ENCODE peak calls at places on chromosome 6, in seven cellular contexts. U is adrenal gland, P is upper lobe of left lung, H is endothelial cell of umbilical vein, V is breast epithelium, B is esophagus muscularis mucosa, D is IMR-90. G is an unnamed sample.

GRCh38 chr6:37788259-37788658 is 31.3 kb upstream of the ZFAND3 start:
- DNase-seq in U (no peak), P (no peak), V (no peak), B (no peak), H (no peak), D (no peak), G (no peak)

GRCh38 chr6:166644631-166645030 is 17.6 kb upstream of the RPS6KA2 start:
- DNase-seq in B (no peak), V (no peak), D (no peak), U (no peak), P (no peak), H (no peak), G (no peak)

GRCh38 chr6:150142657-150143501 is at the start of gene PPP1R14C:
- DNase-seq in H (no peak), V (no peak), D (no peak), U (no peak), B (no peak), P (peak; percentile 60), G (no peak)

GRCh38 chr6:138328210-138328609 is 49.5 kb upstream of the SMIM28 start:
- DNase-seq in U (no peak), D (no peak), B (no peak), H (no peak), P (no peak), V (no peak), G (no peak)

GRCh38 chr6:137216875-137217553 is 2.2 kb downstream of the IFNGR1 start:
- DNase-seq in B (no peak), D (no peak), V (no peak), U (peak; percentile 23), H (no peak), P (peak; percentile 63), G (no peak)

GRCh38 chr6:53984581-53984980 is 126.7 kb upstream of the MLIP start:
- DNase-seq in P (no peak), U (no peak), D (no peak), V (no peak), H (no peak), B (no peak), G (no peak)

GRCh38 chr6:101397199-101397598 is 3.7 kb downstream of the GRIK2 start:
- DNase-seq in H (no peak), B (no peak), D (peak; percentile 70), V (no peak), U (no peak), P (no peak), G (no peak)

GRCh38 chr6:142692942-142693341 is 252.0 kb downstream of the HIVEP2 start:
- DNase-seq in D (peak; percentile 91), U (peak; percentile 69), B (no peak), P (peak; percentile 56), H (peak; percentile 85), V (no peak), G (no peak)

GRCh38 chr6:12174878-12175277 is 115.3 kb upstream of the EDN1 start:
- DNase-seq in B (no peak), H (no peak), U (no peak), D (peak; percentile 54), V (no peak), P (no peak), G (no peak)

GRCh38 chr6:43709654-43710303 is 22.2 kb upstream of the MRPS18A start:
- DNase-seq in U (peak; percentile 49), H (no peak), D (no peak), P (peak; percentile 14), V (no peak), B (no peak), G (no peak)

GRCh38 chr6:102907181-102907580 is 1513.7 kb downstream of the GRIK2 start:
- DNase-seq in U (no peak), B (no peak), H (no peak), V (no peak), D (no peak), P (no peak), G (no peak)

GRCh38 chr6:135043364-135043763 is 11.3 kb downstream of the HBS1L start:
- DNase-seq in D (no peak), U (no peak), P (no peak), B (no peak), H (no peak), V (no peak), G (no peak)

GRCh38 chr6:24494726-24495515 is at the start of gene ALDH5A1:
- DNase-seq in P (peak; percentile 63), V (peak; percentile 68), H (peak; percentile 50), U (peak; percentile 63), D (peak; percentile 38), B (no peak), G (peak; percentile 30)

GRCh38 chr6:146892613-146893401 is 294.0 kb downstream of the ADGB start:
- DNase-seq in U (no peak), P (peak; percentile 43), D (peak; percentile 92), H (peak; percentile 82), V (no peak), B (no peak), G (no peak)

GRCh38 chr6:36825452-36825851 is 13.8 kb downstream of the CPNE5 start:
- DNase-seq in V (no peak), H (no peak), U (no peak), B (no peak), D (no peak), P (no peak), G (no peak)

GRCh38 chr6:118709859-118710350 is 58.5 kb upstream of the CEP85L start:
- DNase-seq in P (peak; percentile 59), V (no peak), D (peak; percentile 86), H (no peak), U (peak; percentile 38), B (no peak), G (no peak)

GRCh38 chr6:33437666-33438065 is 16.7 kb upstream of the ZBTB9 start:
- DNase-seq in H (no peak), U (no peak), B (no peak), P (no peak), D (no peak), V (no peak), G (no peak)
- H3K36me3 ChIP-seq in H (peaks cover 3% of the 10 kb centered on the region), U (no peaks in the 10 kb centered on the region), B (peaks cover 36% of the 10 kb centered on the region), P (no peaks in the 10 kb centered on the region), D (peaks cover 62% of the 10 kb centered on the region), V (no peaks in the 10 kb centered on the region), G (peaks cover 19% of the 10 kb centered on the region)

GRCh38 chr6:121443953-121444590 is 8.6 kb downstream of the GJA1 start:
- DNase-seq in P (no peak), B (no peak), V (no peak), U (peak; percentile 60), D (no peak), H (peak; percentile 70), G (no peak)
- H3K4me3 ChIP-seq in P (no peak overlapping the region), B (peak overlapping the region; percentile 6), V (no peak overlapping the region), U (no peak overlapping the region), D (no peak overlapping the region), H (no peak overlapping the region), G (no peak overlapping the region)

DNA sequence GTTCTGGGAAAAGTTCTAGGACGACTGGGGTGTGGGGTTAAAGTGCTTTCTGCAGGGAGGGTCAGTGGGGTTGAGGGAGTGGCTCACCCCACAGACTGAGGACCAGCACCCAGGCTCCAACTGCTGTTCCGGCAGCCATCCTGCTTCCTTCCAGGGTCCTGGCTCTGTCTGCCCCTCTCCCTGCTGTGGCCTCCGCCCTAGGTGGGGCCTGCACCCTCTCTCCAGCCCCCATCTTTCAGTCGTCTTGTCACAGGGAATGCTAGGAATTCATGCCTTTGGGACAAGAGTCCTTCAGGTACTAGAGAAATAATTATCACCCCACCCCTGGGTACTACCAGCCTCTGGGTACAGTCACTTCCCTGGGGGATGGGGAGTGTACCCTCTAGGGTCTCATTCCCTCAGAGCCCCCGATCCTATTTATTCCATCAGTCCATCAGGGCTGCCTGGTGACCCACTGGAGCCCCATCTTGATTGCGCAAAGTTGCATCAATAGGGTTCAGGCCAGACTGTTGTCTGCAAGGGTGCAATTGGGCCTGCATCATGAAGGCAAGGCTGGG is at the start of gene AGER:
- DNase-seq in B (no peak), D (no peak), V (no peak), P (no peak), H (no peak), U (no peak), G (no peak)
- TF ChIP-seq POLR2A in B (no peak), D (no peak), V (no peak), P (no peak), H (no peak), U (no peak), G (no peak)

GRCh38 chr6:16141514-16141913 is 12.6 kb downstream of the MYLIP start:
- DNase-seq in P (no peak), H (no peak), V (no peak), D (no peak), B (no peak), U (no peak), G (no peak)
- H3K36me3 ChIP-seq in P (peaks cover 39% of the 10 kb centered on the region), H (peaks cover 18% of the 10 kb centered on the region), V (peaks cover 25% of the 10 kb centered on the region), D (peaks cover 38% of the 10 kb centered on the region), B (peaks cover 41% of the 10 kb centered on the region), U (no peaks in the 10 kb centered on the region), G (peaks cover 14% of the 10 kb centered on the region)